ENCODE peak calls at places on chromosomes 13 and 19, in five cellular contexts. One of them, this sample, is unnamed.

GRCh38 chr19:56566904-56567273 is 379 bp upstream of the ZNF470 start:
- DNase-seq in DND-41: peak; percentile 57
- DNase-seq in ascending aorta: peak; percentile 68
- DNase-seq in AG04450: no peak
- DNase-seq in heart left ventricle: peak; percentile 70
- DNase-seq in this sample: no peak

GRCh38 chr19:16860996-16861395 is 27.8 kb upstream of the F2RL3 start:
- DNase-seq in DND-41: no peak
- DNase-seq in ascending aorta: no peak
- DNase-seq in AG04450: no peak
- DNase-seq in heart left ventricle: no peak
- DNase-seq in this sample: no peak

GRCh38 chr13:21917046-21918010 is 246.5 kb downstream of the FGF9 start:
- DNase-seq in DND-41: no peak
- DNase-seq in ascending aorta: no peak
- DNase-seq in AG04450: no peak
- DNase-seq in heart left ventricle: no peak
- DNase-seq in this sample: no peak

GRCh38 chr13:75771818-75772217 is 135.7 kb downstream of the LMO7 start:
- DNase-seq in DND-41: no peak
- DNase-seq in ascending aorta: no peak
- DNase-seq in AG04450: peak; percentile 59
- DNase-seq in heart left ventricle: no peak
- DNase-seq in this sample: no peak

GRCh38 chr19:6466526-6467248 is 2.6 kb downstream of the CRB3 start:
- DNase-seq in DND-41: no peak
- DNase-seq in ascending aorta: no peak
- DNase-seq in AG04450: no peak
- DNase-seq in heart left ventricle: no peak
- DNase-seq in this sample: no peak

GRCh38 chr19:48053856-48054255 is 10.0 kb upstream of the CABP5 start:
- DNase-seq in DND-41: no peak
- DNase-seq in ascending aorta: no peak
- DNase-seq in AG04450: no peak
- DNase-seq in heart left ventricle: no peak
- DNase-seq in this sample: no peak

GRCh38 chr13:92716749-92717148 is 509.9 kb upstream of the GPC6 start:
- DNase-seq in DND-41: no peak
- DNase-seq in ascending aorta: no peak
- DNase-seq in AG04450: no peak
- DNase-seq in heart left ventricle: no peak
- DNase-seq in this sample: no peak

GRCh38 chr13:34900288-34900739 is 41.8 kb upstream of the NBEA start:
- DNase-seq in DND-41: no peak
- DNase-seq in ascending aorta: no peak
- DNase-seq in AG04450: no peak
- DNase-seq in heart left ventricle: no peak
- DNase-seq in this sample: no peak

GRCh38 chr13:100203696-100204367 is 114.9 kb downstream of the PCCA start:
- DNase-seq in DND-41: peak; percentile 53
- DNase-seq in ascending aorta: no peak
- DNase-seq in AG04450: no peak
- DNase-seq in heart left ventricle: no peak
- DNase-seq in this sample: peak; percentile 18

GRCh38 chr19:54160182-54160811 is 776 bp upstream of the LENG1 start:
- DNase-seq in DND-41: peak; percentile 25
- DNase-seq in ascending aorta: no peak
- DNase-seq in AG04450: no peak
- DNase-seq in heart left ventricle: no peak
- DNase-seq in this sample: no peak

DNA sequence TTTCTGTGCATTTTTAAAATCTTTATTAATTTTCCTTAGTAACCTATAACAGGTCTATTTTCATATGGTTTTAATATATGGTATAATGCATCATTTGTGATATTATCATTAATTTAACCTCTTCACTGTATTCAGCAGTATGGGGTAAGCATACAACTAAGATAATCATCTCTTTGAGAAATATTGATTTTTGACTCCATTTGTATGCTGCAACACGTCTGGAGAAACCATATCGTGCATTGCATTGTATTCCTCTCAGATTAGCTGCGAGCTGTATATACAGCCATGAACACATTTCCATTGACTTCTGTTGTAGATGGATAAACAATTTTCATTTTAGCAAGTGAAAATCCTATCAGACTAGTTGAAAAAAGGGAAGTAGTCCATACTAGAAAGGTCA is 2275.8 kb upstream of the PCDH20 start:
- DNase-seq in DND-41: no peak
- DNase-seq in ascending aorta: no peak
- DNase-seq in AG04450: no peak
- DNase-seq in heart left ventricle: no peak
- DNase-seq in this sample: no peak
- TF ChIP-seq CTCF in DND-41: no peak
- TF ChIP-seq CTCF in ascending aorta: no peak
- TF ChIP-seq CTCF in AG04450: no peak
- TF ChIP-seq CTCF in heart left ventricle: no peak
- TF ChIP-seq CTCF in this sample: no peak

DNA sequence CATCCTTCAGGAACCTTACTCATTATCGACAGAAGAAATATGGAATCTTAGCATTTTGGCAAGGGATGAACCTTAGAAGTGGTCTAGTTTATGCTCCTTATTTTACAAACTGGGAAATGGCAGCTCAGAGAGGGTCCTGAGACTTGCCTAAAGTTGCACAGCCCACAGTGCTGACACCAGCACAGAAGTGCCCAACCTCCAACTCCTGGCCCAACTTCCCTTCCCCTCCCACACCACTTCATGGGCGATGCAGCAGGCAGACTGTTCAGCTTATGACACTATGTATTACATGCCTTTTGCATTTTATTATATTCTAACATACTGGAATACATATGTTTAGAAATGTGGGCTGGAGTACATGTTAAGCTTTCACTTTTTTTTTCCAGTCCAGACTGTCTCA is 3.5 kb downstream of the GJA3 start:
- DNase-seq in DND-41: no peak
- DNase-seq in ascending aorta: no peak
- DNase-seq in AG04450: no peak
- DNase-seq in heart left ventricle: no peak
- DNase-seq in this sample: no peak
- H3K27me3 ChIP-seq in DND-41: peaks cover 44% of the 10 kb centered on the region
- H3K27me3 ChIP-seq in ascending aorta: peaks cover 33% of the 10 kb centered on the region
- H3K27me3 ChIP-seq in AG04450: peaks cover 9% of the 10 kb centered on the region
- H3K27me3 ChIP-seq in heart left ventricle: peaks cover 66% of the 10 kb centered on the region
- H3K27me3 ChIP-seq in this sample: no peaks in the 10 kb centered on the region

DNA sequence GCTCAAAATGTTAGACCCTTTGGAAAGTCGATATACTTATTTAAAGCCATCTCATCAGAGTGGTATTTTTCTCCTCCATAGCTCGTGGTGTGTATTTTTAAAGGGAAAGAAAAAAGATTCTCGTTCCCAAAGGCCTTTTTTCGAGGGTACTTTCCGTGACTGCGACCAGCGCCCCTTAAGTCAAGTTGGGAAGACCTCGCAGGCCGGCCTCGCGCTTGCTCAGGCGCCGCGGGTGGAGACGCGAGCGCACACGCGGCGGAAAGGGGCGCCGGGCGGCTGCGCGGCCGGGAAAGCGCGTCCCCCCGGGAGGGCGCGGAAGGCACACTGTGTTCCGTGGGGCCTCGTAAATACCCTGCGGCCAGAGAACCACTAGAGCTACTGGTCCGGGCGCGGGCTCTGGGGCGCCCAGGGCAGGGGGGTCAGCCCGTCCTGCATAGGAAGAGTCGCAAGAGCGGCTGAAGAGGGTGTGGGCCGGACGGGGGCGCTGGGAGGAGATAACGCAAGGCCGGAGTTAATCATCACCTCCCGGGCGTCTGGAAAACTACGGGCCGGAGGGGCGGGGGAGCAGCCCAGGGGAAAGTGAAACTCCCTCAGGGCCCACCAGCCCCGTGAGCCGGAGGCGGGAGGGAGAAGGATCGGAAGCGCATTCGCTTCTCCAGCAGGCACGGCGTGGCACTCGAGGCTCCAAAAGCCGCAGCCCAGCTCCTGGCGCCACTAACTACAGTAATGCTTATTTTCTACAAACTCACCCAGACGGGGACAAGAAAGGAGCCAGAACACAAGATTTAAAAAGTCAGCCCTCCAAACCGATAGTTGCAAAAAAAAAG is 1.2 kb upstream of the WBP4 start:
- DNase-seq in DND-41: peak; percentile 85
- DNase-seq in ascending aorta: peak; percentile 94
- DNase-seq in AG04450: peak; percentile 55
- DNase-seq in heart left ventricle: peak; percentile 90
- DNase-seq in this sample: peak; percentile 89
- TF ChIP-seq CTCF in DND-41: peak; percentile 44
- TF ChIP-seq CTCF in ascending aorta: peak; percentile 21
- TF ChIP-seq CTCF in AG04450: peak; percentile 36
- TF ChIP-seq CTCF in heart left ventricle: peak; percentile 59
- TF ChIP-seq CTCF in this sample: peak; percentile 55

GRCh38 chr19:50994129-50994528 is 7.3 kb downstream of the KLK8 start:
- DNase-seq in DND-41: peak; percentile 7
- DNase-seq in ascending aorta: no peak
- DNase-seq in AG04450: no peak
- DNase-seq in heart left ventricle: no peak
- DNase-seq in this sample: no peak
- H3K27me3 ChIP-seq in DND-41: no peaks in the 10 kb centered on the region
- H3K27me3 ChIP-seq in ascending aorta: no peaks in the 10 kb centered on the region
- H3K27me3 ChIP-seq in AG04450: no peaks in the 10 kb centered on the region
- H3K27me3 ChIP-seq in heart left ventricle: peaks cover 25% of the 10 kb centered on the region
- H3K27me3 ChIP-seq in this sample: peaks cover 1% of the 10 kb centered on the region

GRCh38 chr19:3732108-3732507 is 23.9 kb downstream of the TJP3 start:
- DNase-seq in DND-41: no peak
- DNase-seq in ascending aorta: no peak
- DNase-seq in AG04450: no peak
- DNase-seq in heart left ventricle: no peak
- DNase-seq in this sample: no peak
- TF ChIP-seq CTCF in DND-41: peak; percentile 4
- TF ChIP-seq CTCF in ascending aorta: no peak
- TF ChIP-seq CTCF in AG04450: no peak
- TF ChIP-seq CTCF in heart left ventricle: no peak
- TF ChIP-seq CTCF in this sample: no peak

GRCh38 chr13:112331675-112332074 is 44.5 kb upstream of the SPACA7 start:
- DNase-seq in DND-41: no peak
- DNase-seq in ascending aorta: no peak
- DNase-seq in AG04450: no peak
- DNase-seq in heart left ventricle: no peak
- DNase-seq in this sample: no peak
- H3K27me3 ChIP-seq in DND-41: no peaks in the 10 kb centered on the region
- H3K27me3 ChIP-seq in ascending aorta: peaks cover 6% of the 10 kb centered on the region
- H3K27me3 ChIP-seq in AG04450: no peaks in the 10 kb centered on the region
- H3K27me3 ChIP-seq in heart left ventricle: peaks cover 63% of the 10 kb centered on the region
- H3K27me3 ChIP-seq in this sample: no peaks in the 10 kb centered on the region

GRCh38 chr13:71306821-71307220 is 560.2 kb downstream of the DACH1 start:
- DNase-seq in DND-41: no peak
- DNase-seq in ascending aorta: no peak
- DNase-seq in AG04450: no peak
- DNase-seq in heart left ventricle: no peak
- DNase-seq in this sample: no peak

GRCh38 chr13:71304861-71305260 is 562.1 kb downstream of the DACH1 start:
- DNase-seq in DND-41: no peak
- DNase-seq in ascending aorta: no peak
- DNase-seq in AG04450: no peak
- DNase-seq in heart left ventricle: no peak
- DNase-seq in this sample: no peak

GRCh38 chr13:71300602-71301001 is 566.4 kb downstream of the DACH1 start:
- DNase-seq in DND-41: no peak
- DNase-seq in ascending aorta: no peak
- DNase-seq in AG04450: no peak
- DNase-seq in heart left ventricle: no peak
- DNase-seq in this sample: no peak

DNA sequence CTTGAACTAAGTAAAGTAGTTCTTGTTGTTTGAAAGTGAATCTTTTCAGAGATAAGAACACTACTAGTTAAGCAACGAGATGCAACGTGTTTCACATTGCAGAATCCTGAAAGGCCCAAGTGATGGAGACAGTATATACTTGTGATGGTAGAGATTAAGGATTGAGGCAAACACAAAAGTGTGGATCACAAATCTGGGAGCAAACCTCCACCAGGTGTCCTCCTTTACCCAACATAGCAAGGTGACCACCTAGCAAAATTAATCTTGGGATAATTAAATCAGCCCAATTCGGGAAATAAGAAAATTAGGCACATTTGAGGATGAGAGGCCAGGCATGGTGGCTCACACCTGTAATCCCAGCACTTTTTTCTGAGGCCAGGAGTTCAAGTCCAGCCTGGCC is 563.9 kb downstream of the DACH1 start:
- DNase-seq in DND-41: no peak
- DNase-seq in ascending aorta: no peak
- DNase-seq in AG04450: no peak
- DNase-seq in heart left ventricle: no peak
- DNase-seq in this sample: no peak
- TF ChIP-seq CTCF in DND-41: no peak
- TF ChIP-seq CTCF in ascending aorta: no peak
- TF ChIP-seq CTCF in AG04450: no peak
- TF ChIP-seq CTCF in heart left ventricle: peak; percentile 43
- TF ChIP-seq CTCF in this sample: no peak

GRCh38 chr13:81223784-81224501 is 883.0 kb upstream of the SPRY2 start:
- DNase-seq in DND-41: no peak
- DNase-seq in ascending aorta: no peak
- DNase-seq in AG04450: no peak
- DNase-seq in heart left ventricle: no peak
- DNase-seq in this sample: no peak

DNA sequence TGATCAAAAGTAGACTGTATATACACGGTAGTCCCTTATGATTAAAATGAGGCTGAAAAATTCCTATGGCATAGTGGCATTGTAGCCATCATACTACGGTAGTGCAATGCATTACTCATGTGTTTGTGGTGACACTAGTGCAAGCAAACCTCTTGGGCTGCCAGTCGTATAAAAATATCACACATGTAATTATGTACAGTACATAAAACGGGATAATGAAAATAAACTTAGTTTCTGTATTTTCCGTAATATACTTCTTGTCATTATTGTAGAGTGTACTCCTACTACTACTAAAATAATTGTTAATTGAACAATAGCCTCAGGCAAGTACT is 883.5 kb upstream of the SPRY2 start:
- DNase-seq in DND-41: no peak
- DNase-seq in ascending aorta: no peak
- DNase-seq in AG04450: no peak
- DNase-seq in heart left ventricle: no peak
- DNase-seq in this sample: no peak
- H3K27me3 ChIP-seq in DND-41: no peaks in the 10 kb centered on the region
- H3K27me3 ChIP-seq in ascending aorta: no peaks in the 10 kb centered on the region
- H3K27me3 ChIP-seq in AG04450: no peaks in the 10 kb centered on the region
- H3K27me3 ChIP-seq in heart left ventricle: no peaks in the 10 kb centered on the region
- H3K27me3 ChIP-seq in this sample: no peaks in the 10 kb centered on the region

GRCh38 chr19:30664358-30665058 is 292.3 kb downstream of the ZNF536 start:
- DNase-seq in DND-41: no peak
- DNase-seq in ascending aorta: peak; percentile 54
- DNase-seq in AG04450: no peak
- DNase-seq in heart left ventricle: peak; percentile 36
- DNase-seq in this sample: no peak
- TF ChIP-seq CTCF in DND-41: peak; percentile 45
- TF ChIP-seq CTCF in ascending aorta: no peak
- TF ChIP-seq CTCF in AG04450: peak; percentile 15
- TF ChIP-seq CTCF in heart left ventricle: peak; percentile 40
- TF ChIP-seq CTCF in this sample: peak; percentile 29

GRCh38 chr19:33301900-33302174 is 497 bp downstream of the CEBPA start:
- DNase-seq in DND-41: no peak
- DNase-seq in ascending aorta: no peak
- DNase-seq in AG04450: no peak
- DNase-seq in heart left ventricle: no peak
- DNase-seq in this sample: no peak
- H3K27me3 ChIP-seq in DND-41: peaks cover 4% of the 10 kb centered on the region
- H3K27me3 ChIP-seq in ascending aorta: peaks cover 4% of the 10 kb centered on the region
- H3K27me3 ChIP-seq in AG04450: peaks cover 74% of the 10 kb centered on the region
- H3K27me3 ChIP-seq in heart left ventricle: peaks cover 44% of the 10 kb centered on the region
- H3K27me3 ChIP-seq in this sample: peaks cover 5% of the 10 kb centered on the region

This sample was measured in GM06990.